ENCODE peak calls at places on chromosomes 7 and 10, in ten cellular contexts. Y, P, C, B, R, G, K, O, F and U are unnamed samples.
A peak's percentile ranks its signal among the peaks of the same experiment; 100 is the strongest.

GRCh38 chr10:133289761-133290160 is 13.1 kb upstream of the ADAM8 start:
- DNase-seq in Y (no peak), P (no peak), C (no peak), B (no peak), R (no peak), G (no peak), K (no peak), O (no peak), F (no peak), U (no peak)

GRCh38 chr7:74587435-74588126 is 69.9 kb upstream of the GTF2I start:
- DNase-seq in Y (peak; percentile 71), P (peak; percentile 69), C (peak; percentile 62), B (peak; percentile 85), R (peak; percentile 89), G (peak; percentile 89), K (peak; percentile 79), O (peak; percentile 93), F (peak; percentile 93), U (peak; percentile 97)

GRCh38 chr10:26269754-26270153 is 53.2 kb downstream of the GAD2 start:
- DNase-seq in Y (peak; percentile 18), P (no peak), C (no peak), B (no peak), R (no peak), G (no peak), K (no peak), O (peak; percentile 10), F (no peak), U (no peak)

GRCh38 chr7:77327067-77327931 is 88.8 kb downstream of the GSAP start:
- DNase-seq in Y (peak; percentile 27), P (peak; percentile 67), C (peak; percentile 20), B (no peak), R (no peak), G (peak; percentile 91), K (peak; percentile 74), O (peak; percentile 18), F (peak; percentile 70), U (no peak)

GRCh38 chr7:76278540-76278939 is 23.9 kb upstream of the HSPB1 start:
- DNase-seq in Y (no peak), P (no peak), C (no peak), B (no peak), R (no peak), G (no peak), K (no peak), O (no peak), F (no peak), U (no peak)

GRCh38 chr10:70084189-70084588 is 31.5 kb downstream of the MACROH2A2 start:
- DNase-seq in Y (no peak), P (no peak), C (no peak), B (no peak), R (no peak), G (no peak), K (no peak), O (no peak), F (no peak), U (no peak)

GRCh38 chr10:3451516-3452185 is 279.1 kb upstream of the PITRM1 start:
- DNase-seq in Y (no peak), P (no peak), C (no peak), B (no peak), R (no peak), G (no peak), K (no peak), O (no peak), F (no peak), U (no peak)

GRCh38 chr7:12322903-12323300 is 80.8 kb downstream of the VWDE start:
- DNase-seq in Y (no peak), P (no peak), C (no peak), B (no peak), R (no peak), G (no peak), K (no peak), O (no peak), F (no peak), U (no peak)

GRCh38 chr10:102334106-102334505 is 61.4 kb upstream of the NFKB2 start:
- DNase-seq in Y (no peak), P (no peak), C (no peak), B (peak; percentile 51), R (no peak), G (peak; percentile 19), K (no peak), O (no peak), F (no peak), U (no peak)

GRCh38 chr10:89295597-89295996 is 6.2 kb upstream of the IFIT2 start:
- DNase-seq in Y (no peak), P (no peak), C (no peak), B (no peak), R (no peak), G (peak; percentile 86), K (peak; percentile 52), O (no peak), F (no peak), U (no peak)

GRCh38 chr10:121559321-121559720 is 38.9 kb downstream of the FGFR2 start:
- DNase-seq in Y (no peak), P (no peak), C (no peak), B (no peak), R (no peak), G (no peak), K (no peak), O (no peak), F (no peak), U (no peak)

GRCh38 chr10:13803566-13804554 is 217.1 kb downstream of the PRPF18 start:
- DNase-seq in Y (no peak), P (no peak), C (no peak), B (no peak), R (no peak), G (peak; percentile 41), K (no peak), O (no peak), F (no peak), U (no peak)

GRCh38 chr7:138887872-138888656 is 90.1 kb upstream of the ATP6V0A4 start:
- DNase-seq in Y (no peak), P (no peak), C (no peak), B (no peak), R (no peak), G (no peak), K (no peak), O (no peak), F (no peak), U (no peak)

GRCh38 chr10:69895759-69896158 is 94.1 kb downstream of the COL13A1 start:
- DNase-seq in Y (no peak), P (peak; percentile 25), C (peak; percentile 49), B (no peak), R (no peak), G (peak; percentile 78), K (peak; percentile 21), O (no peak), F (no peak), U (peak; percentile 47)

DNA sequence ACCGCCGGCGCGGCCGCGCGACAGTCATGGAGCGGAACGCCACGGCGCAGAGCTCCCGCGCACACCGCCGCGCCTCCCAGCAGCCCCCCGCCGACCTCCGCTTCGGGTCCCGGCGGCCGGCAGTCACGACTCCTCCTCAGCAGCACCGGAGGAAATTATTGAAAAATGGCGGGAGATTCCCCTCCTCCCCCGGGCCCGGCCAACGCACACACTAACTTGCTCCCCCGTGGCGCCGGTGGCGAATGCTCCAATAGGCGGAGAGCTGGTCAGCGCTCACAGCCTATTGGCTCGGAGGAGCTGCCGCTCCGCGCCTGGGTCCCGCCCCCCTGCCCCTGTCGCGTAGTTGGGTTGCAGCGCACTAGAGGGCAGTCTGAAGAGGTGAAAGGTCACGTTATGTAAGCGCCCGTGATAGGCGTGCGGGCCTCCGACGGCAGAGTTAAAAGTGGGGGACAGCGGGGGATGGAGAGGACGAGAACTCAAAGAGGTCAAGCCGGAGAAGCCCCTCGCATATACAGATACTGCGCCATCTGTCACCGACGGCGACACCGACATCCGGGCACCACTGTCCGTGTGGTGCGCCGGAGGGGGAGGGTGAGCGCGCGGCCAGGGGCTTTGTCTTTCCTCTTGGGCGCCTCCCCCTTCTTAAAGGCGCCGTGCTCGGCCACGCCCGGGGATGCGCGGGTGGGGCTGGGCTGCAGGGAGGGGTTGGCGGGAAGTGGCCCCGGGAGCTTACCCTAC is at the start of gene BAZ1B:
- DNase-seq in Y (peak; percentile 96), P (peak; percentile 98), C (peak; percentile 95), B (peak; percentile 98), R (peak; percentile 98), G (peak; percentile 97), K (peak; percentile 98), O (peak; percentile 81), F (peak; percentile 99), U (peak; percentile 99)
- TF ChIP-seq CTCF in Y (no peak), P (peak; percentile 44), C (no peak), B (peak; percentile 51), R (no peak), G (no peak), K (no peak), O (no peak), F (no peak), U (peak; percentile 58)

DNA sequence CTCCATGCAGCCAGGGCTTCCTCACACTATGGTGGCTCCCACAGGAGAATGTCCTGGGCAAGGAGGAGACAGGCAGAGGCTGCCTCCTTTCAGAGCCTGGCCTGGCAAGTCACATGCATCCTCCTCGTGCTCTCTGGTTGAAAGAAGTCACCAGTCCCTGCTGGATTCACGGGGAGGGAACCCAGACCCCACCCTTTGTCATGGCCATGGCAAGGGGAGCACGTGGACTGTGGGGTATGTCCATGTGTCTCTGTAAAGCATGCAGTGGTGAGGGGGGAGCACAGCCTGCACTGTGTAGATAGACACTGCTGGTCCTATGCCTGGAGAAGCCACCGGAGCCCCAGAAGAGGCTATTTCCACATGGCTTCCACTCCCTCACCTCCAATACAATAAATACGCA is 225.0 kb downstream of the TCERG1L start:
- DNase-seq in Y (no peak), P (no peak), C (no peak), B (no peak), R (no peak), G (no peak), K (no peak), O (no peak), F (no peak), U (no peak)
- TF ChIP-seq CTCF in Y (no peak), P (no peak), C (no peak), B (no peak), R (no peak), G (no peak), K (no peak), O (no peak), F (no peak), U (no peak)

DNA sequence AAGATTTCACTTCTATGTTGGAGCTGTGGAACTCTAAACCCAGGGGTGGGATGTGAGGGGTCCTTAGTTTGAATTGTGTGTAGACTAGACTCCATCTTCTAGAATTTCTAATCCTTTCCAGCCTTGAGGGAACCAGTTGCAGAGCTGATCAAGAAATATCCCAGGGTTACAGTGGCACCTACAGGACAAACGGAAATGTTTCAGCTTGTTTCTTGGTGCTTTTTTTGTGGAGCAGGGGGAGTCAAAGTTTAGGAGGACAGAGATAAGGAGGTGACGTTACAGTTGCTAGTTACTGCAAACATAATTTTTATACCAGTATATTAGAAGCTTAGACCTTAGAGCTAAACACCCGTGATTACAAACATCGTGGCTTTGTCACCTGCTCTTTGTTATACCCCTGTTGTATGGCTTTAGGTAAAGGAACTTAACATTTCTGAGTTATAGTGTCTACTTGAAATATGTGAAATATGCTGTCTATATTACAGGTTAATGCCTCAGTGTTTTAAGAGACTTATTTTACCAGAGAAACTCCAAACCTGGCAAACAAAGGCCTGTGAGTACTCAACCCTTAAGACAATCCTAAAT is 84.5 kb upstream of the DYNC1I1 start:
- DNase-seq in Y (peak; percentile 34), P (peak; percentile 35), C (no peak), B (peak; percentile 17), R (no peak), G (peak; percentile 26), K (peak; percentile 16), O (no peak), F (no peak), U (no peak)
- TF ChIP-seq CTCF in Y (peak; percentile 47), P (peak; percentile 60), C (peak; percentile 26), B (peak; percentile 61), R (peak; percentile 29), G (peak; percentile 39), K (peak; percentile 18), O (peak; percentile 36), F (no peak), U (peak; percentile 80)

GRCh38 chr7:151245360-151246160 is 2.9 kb downstream of the SMARCD3 start:
- DNase-seq in Y (peak; percentile 76), P (no peak), C (no peak), B (no peak), R (no peak), G (no peak), K (no peak), O (no peak), F (no peak), U (no peak)
- TF ChIP-seq CTCF in Y (peak; percentile 55), P (peak; percentile 20), C (peak; percentile 36), B (peak; percentile 73), R (peak; percentile 66), G (peak; percentile 61), K (no peak), O (peak; percentile 43), F (peak; percentile 74), U (peak; percentile 84)